ENCODE peak calls at places on chromosomes 3 and 15, in five cellular contexts. One of them, this sample, is unnamed.

GRCh38 chr15:51917493-51917892 is 54.1 kb downstream of the LEO1 start:
- DNase-seq in MV-4-11: no peak
- DNase-seq in choroid plexus epithelial cell: peak
- DNase-seq in skeletal muscle cell: no peak
- DNase-seq in cardiac fibroblast: peak
- DNase-seq in this sample: peak

GRCh38 chr3:41317718-41318117 is 118.4 kb downstream of the CTNNB1 start:
- DNase-seq in MV-4-11: no peak
- DNase-seq in skeletal muscle cell: no peak
- DNase-seq in cardiac fibroblast: peak
- DNase-seq in choroid plexus epithelial cell: peak
- DNase-seq in this sample: no peak

GRCh38 chr15:58684036-58684700 is 65.3 kb downstream of the ADAM10 start:
- DNase-seq in MV-4-11: no peak
- DNase-seq in cardiac fibroblast: no peak
- DNase-seq in choroid plexus epithelial cell: no peak
- DNase-seq in skeletal muscle cell: no peak
- DNase-seq in this sample: no peak

GRCh38 chr3:97981886-97982285 is 9.7 kb upstream of the RIOX2 start:
- DNase-seq in cardiac fibroblast: peak
- DNase-seq in skeletal muscle cell: no peak
- DNase-seq in choroid plexus epithelial cell: peak
- DNase-seq in MV-4-11: peak
- DNase-seq in this sample: no peak

GRCh38 chr3:196662033-196662432 is 22.5 kb downstream of the NRROS start:
- DNase-seq in skeletal muscle cell: no peak
- DNase-seq in choroid plexus epithelial cell: no peak
- DNase-seq in cardiac fibroblast: no peak
- DNase-seq in MV-4-11: no peak
- DNase-seq in this sample: no peak

GRCh38 chr3:194240766-194241165 is 104.8 kb downstream of the HES1 start:
- DNase-seq in cardiac fibroblast: no peak
- DNase-seq in skeletal muscle cell: no peak
- DNase-seq in MV-4-11: no peak
- DNase-seq in choroid plexus epithelial cell: no peak
- DNase-seq in this sample: no peak

GRCh38 chr3:194930439-194931204 is 244.9 kb downstream of the FAM43A start:
- DNase-seq in cardiac fibroblast: peak
- DNase-seq in choroid plexus epithelial cell: peak
- DNase-seq in skeletal muscle cell: no peak
- DNase-seq in MV-4-11: peak
- DNase-seq in this sample: peak

GRCh38 chr3:122961146-122961545 is 66.4 kb downstream of the SEMA5B start:
- DNase-seq in skeletal muscle cell: no peak
- DNase-seq in MV-4-11: no peak
- DNase-seq in cardiac fibroblast: peak
- DNase-seq in choroid plexus epithelial cell: peak
- DNase-seq in this sample: no peak

GRCh38 chr15:101288905-101289513 is 6.0 kb downstream of the SNRPA1 start:
- DNase-seq in skeletal muscle cell: no peak
- DNase-seq in choroid plexus epithelial cell: peak
- DNase-seq in cardiac fibroblast: peak
- DNase-seq in MV-4-11: peak
- DNase-seq in this sample: peak

GRCh38 chr3:171976526-171976925 is 62.9 kb upstream of the FNDC3B start:
- DNase-seq in MV-4-11: no peak
- DNase-seq in skeletal muscle cell: peak
- DNase-seq in cardiac fibroblast: peak
- DNase-seq in choroid plexus epithelial cell: peak
- DNase-seq in this sample: peak

GRCh38 chr15:34725565-34725964 is 29.2 kb downstream of the GJD2 start:
- DNase-seq in skeletal muscle cell: peak
- DNase-seq in cardiac fibroblast: no peak
- DNase-seq in MV-4-11: no peak
- DNase-seq in choroid plexus epithelial cell: no peak
- DNase-seq in this sample: no peak

GRCh38 chr3:169772530-169772950 is 656 bp upstream of the MYNN start:
- DNase-seq in skeletal muscle cell: no peak
- DNase-seq in MV-4-11: peak
- DNase-seq in choroid plexus epithelial cell: peak
- DNase-seq in cardiac fibroblast: peak
- DNase-seq in this sample: peak

GRCh38 chr3:87503901-87504498 is 227.6 kb upstream of the POU1F1 start:
- DNase-seq in skeletal muscle cell: peak
- DNase-seq in cardiac fibroblast: peak
- DNase-seq in choroid plexus epithelial cell: peak
- DNase-seq in MV-4-11: peak
- DNase-seq in this sample: peak

GRCh38 chr3:8518138-8518537 is 16.5 kb downstream of the LMCD1 start:
- DNase-seq in skeletal muscle cell: no peak
- DNase-seq in MV-4-11: no peak
- DNase-seq in cardiac fibroblast: peak
- DNase-seq in choroid plexus epithelial cell: peak
- DNase-seq in this sample: no peak

GRCh38 chr3:4083225-4084015 is 219.7 kb upstream of the SETMAR start:
- DNase-seq in cardiac fibroblast: no peak
- DNase-seq in MV-4-11: no peak
- DNase-seq in choroid plexus epithelial cell: no peak
- DNase-seq in skeletal muscle cell: no peak
- DNase-seq in this sample: no peak

GRCh38 chr15:100229181-100230163 is 112.3 kb downstream of the ADAMTS17 start:
- DNase-seq in skeletal muscle cell: no peak
- DNase-seq in MV-4-11: no peak
- DNase-seq in choroid plexus epithelial cell: no peak
- DNase-seq in cardiac fibroblast: no peak
- DNase-seq in this sample: no peak

GRCh38 chr3:30370681-30371271 is 235.6 kb upstream of the TGFBR2 start:
- DNase-seq in MV-4-11: no peak
- DNase-seq in skeletal muscle cell: no peak
- DNase-seq in cardiac fibroblast: peak
- DNase-seq in choroid plexus epithelial cell: peak
- DNase-seq in this sample: no peak

GRCh38 chr15:77507151-77507847 is 86.6 kb downstream of the HMG20A start:
- DNase-seq in cardiac fibroblast: peak
- DNase-seq in choroid plexus epithelial cell: no peak
- DNase-seq in MV-4-11: peak
- DNase-seq in skeletal muscle cell: peak
- DNase-seq in this sample: peak

GRCh38 chr3:160403796-160404510 is 4.5 kb downstream of the SMC4 start:
- DNase-seq in MV-4-11: no peak
- DNase-seq in choroid plexus epithelial cell: peak
- DNase-seq in skeletal muscle cell: no peak
- DNase-seq in cardiac fibroblast: peak
- DNase-seq in this sample: no peak

GRCh38 chr3:60588806-60589205 is 662.4 kb downstream of the FHIT start:
- DNase-seq in cardiac fibroblast: peak
- DNase-seq in MV-4-11: no peak
- DNase-seq in choroid plexus epithelial cell: no peak
- DNase-seq in skeletal muscle cell: peak
- DNase-seq in this sample: no peak

GRCh38 chr15:63583027-63583426 is 14.2 kb upstream of the FBXL22 start:
- DNase-seq in MV-4-11: no peak
- DNase-seq in cardiac fibroblast: peak
- DNase-seq in skeletal muscle cell: no peak
- DNase-seq in choroid plexus epithelial cell: peak
- DNase-seq in this sample: no peak

GRCh38 chr15:72285927-72286516 is 13.7 kb upstream of the PARP6 start:
- DNase-seq in choroid plexus epithelial cell: peak
- DNase-seq in skeletal muscle cell: no peak
- DNase-seq in cardiac fibroblast: peak
- DNase-seq in MV-4-11: peak
- DNase-seq in this sample: peak

GRCh38 chr3:133942761-133943535 is 47.3 kb upstream of the RAB6B start:
- DNase-seq in skeletal muscle cell: no peak
- DNase-seq in cardiac fibroblast: no peak
- DNase-seq in choroid plexus epithelial cell: no peak
- DNase-seq in MV-4-11: no peak
- DNase-seq in this sample: no peak

This sample was measured in NB4.